ENCODE peak calls at places on chromosomes 1 and 21, in ten cellular contexts. One of them, this sample, is unnamed.
A peak's percentile ranks its signal among the peaks of the same experiment; 100 is the strongest.

GRCh38 chr1:149848340-149848771 is 51.0 kb upstream of the BOLA1 start:
- DNase-seq in upper lobe of right lung: no peak
- DNase-seq in heart left ventricle: no peak
- DNase-seq in AG04450: no peak
- DNase-seq in gastrocnemius medialis: no peak
- DNase-seq in colonic mucosa: peak; percentile 39
- DNase-seq in psoas muscle: no peak
- DNase-seq in epithelial cell of esophagus: peak; percentile 19
- DNase-seq in right atrium auricular region: no peak
- DNase-seq in NB4: peak; percentile 34
- DNase-seq in this sample: no peak

GRCh38 chr1:82837261-82837660 is 1036.5 kb downstream of the ADGRL2 start:
- DNase-seq in upper lobe of right lung: no peak
- DNase-seq in heart left ventricle: no peak
- DNase-seq in AG04450: no peak
- DNase-seq in gastrocnemius medialis: no peak
- DNase-seq in colonic mucosa: no peak
- DNase-seq in psoas muscle: no peak
- DNase-seq in epithelial cell of esophagus: peak; percentile 6
- DNase-seq in right atrium auricular region: no peak
- DNase-seq in NB4: no peak
- DNase-seq in this sample: no peak

GRCh38 chr1:77382361-77382760 is 100.5 kb downstream of the AK5 start:
- DNase-seq in upper lobe of right lung: no peak
- DNase-seq in heart left ventricle: no peak
- DNase-seq in AG04450: no peak
- DNase-seq in gastrocnemius medialis: no peak
- DNase-seq in colonic mucosa: no peak
- DNase-seq in psoas muscle: no peak
- DNase-seq in epithelial cell of esophagus: peak; percentile 14
- DNase-seq in right atrium auricular region: no peak
- DNase-seq in NB4: no peak
- DNase-seq in this sample: no peak

GRCh38 chr1:43975249-43975961 is 645 bp downstream of the ATP6V0B start:
- DNase-seq in upper lobe of right lung: peak; percentile 91
- DNase-seq in heart left ventricle: peak; percentile 80
- DNase-seq in AG04450: no peak
- DNase-seq in gastrocnemius medialis: peak; percentile 25
- DNase-seq in colonic mucosa: peak; percentile 84
- DNase-seq in psoas muscle: peak; percentile 79
- DNase-seq in epithelial cell of esophagus: peak; percentile 46
- DNase-seq in right atrium auricular region: peak; percentile 73
- DNase-seq in NB4: peak; percentile 85
- DNase-seq in this sample: no peak

GRCh38 chr1:53519412-53519811 is 60.2 kb downstream of the DMRTB1 start:
- DNase-seq in upper lobe of right lung: no peak
- DNase-seq in heart left ventricle: no peak
- DNase-seq in AG04450: no peak
- DNase-seq in gastrocnemius medialis: no peak
- DNase-seq in colonic mucosa: no peak
- DNase-seq in psoas muscle: no peak
- DNase-seq in epithelial cell of esophagus: no peak
- DNase-seq in right atrium auricular region: no peak
- DNase-seq in NB4: no peak
- DNase-seq in this sample: no peak

GRCh38 chr1:59560807-59561450 is 253.8 kb upstream of the HOOK1 start:
- DNase-seq in upper lobe of right lung: no peak
- DNase-seq in heart left ventricle: no peak
- DNase-seq in AG04450: no peak
- DNase-seq in gastrocnemius medialis: no peak
- DNase-seq in colonic mucosa: no peak
- DNase-seq in psoas muscle: no peak
- DNase-seq in epithelial cell of esophagus: no peak
- DNase-seq in right atrium auricular region: no peak
- DNase-seq in NB4: peak; percentile 90
- DNase-seq in this sample: no peak

GRCh38 chr1:94322696-94323095 is 85.3 kb upstream of the ARHGAP29 start:
- DNase-seq in upper lobe of right lung: no peak
- DNase-seq in heart left ventricle: no peak
- DNase-seq in AG04450: no peak
- DNase-seq in gastrocnemius medialis: no peak
- DNase-seq in colonic mucosa: no peak
- DNase-seq in psoas muscle: no peak
- DNase-seq in epithelial cell of esophagus: peak; percentile 51
- DNase-seq in right atrium auricular region: no peak
- DNase-seq in NB4: no peak
- DNase-seq in this sample: no peak

GRCh38 chr1:47689894-47690293 is 252.1 kb downstream of the FOXD2 start:
- DNase-seq in upper lobe of right lung: peak; percentile 18
- DNase-seq in heart left ventricle: no peak
- DNase-seq in AG04450: no peak
- DNase-seq in gastrocnemius medialis: no peak
- DNase-seq in colonic mucosa: peak; percentile 16
- DNase-seq in psoas muscle: no peak
- DNase-seq in epithelial cell of esophagus: no peak
- DNase-seq in right atrium auricular region: no peak
- DNase-seq in NB4: no peak
- DNase-seq in this sample: no peak

DNA sequence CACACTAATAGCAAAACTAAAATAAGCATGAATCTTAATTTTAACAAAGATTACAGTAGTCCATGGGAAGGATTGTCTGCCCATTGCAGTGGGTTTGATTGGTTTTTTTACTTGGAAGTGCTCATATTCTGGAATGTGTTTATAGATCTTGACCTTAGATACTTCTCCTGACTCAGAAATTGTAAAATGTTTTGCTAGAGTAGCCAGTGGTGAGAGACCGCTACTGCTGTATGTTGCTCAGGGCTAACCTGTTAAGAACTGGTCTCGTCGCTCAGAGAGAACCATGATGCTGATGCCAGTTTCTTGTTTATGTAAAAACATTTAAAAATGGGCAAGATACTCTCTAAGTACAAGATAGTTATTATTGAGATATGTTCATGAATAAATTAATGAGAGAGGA is 99.9 kb downstream of the ROR1 start:
- DNase-seq in upper lobe of right lung: no peak
- DNase-seq in heart left ventricle: no peak
- DNase-seq in AG04450: no peak
- DNase-seq in gastrocnemius medialis: no peak
- DNase-seq in colonic mucosa: no peak
- DNase-seq in psoas muscle: no peak
- DNase-seq in epithelial cell of esophagus: no peak
- DNase-seq in right atrium auricular region: no peak
- DNase-seq in NB4: no peak
- DNase-seq in this sample: no peak
- TF ChIP-seq CTCF in upper lobe of right lung: no peak
- TF ChIP-seq CTCF in heart left ventricle: no peak
- TF ChIP-seq CTCF in AG04450: no peak
- TF ChIP-seq CTCF in gastrocnemius medialis: no peak
- TF ChIP-seq CTCF in colonic mucosa: no peak
- TF ChIP-seq CTCF in psoas muscle: no peak
- TF ChIP-seq CTCF in epithelial cell of esophagus: no peak
- TF ChIP-seq CTCF in right atrium auricular region: no peak
- TF ChIP-seq CTCF in NB4: no peak
- TF ChIP-seq CTCF in this sample: no peak

DNA sequence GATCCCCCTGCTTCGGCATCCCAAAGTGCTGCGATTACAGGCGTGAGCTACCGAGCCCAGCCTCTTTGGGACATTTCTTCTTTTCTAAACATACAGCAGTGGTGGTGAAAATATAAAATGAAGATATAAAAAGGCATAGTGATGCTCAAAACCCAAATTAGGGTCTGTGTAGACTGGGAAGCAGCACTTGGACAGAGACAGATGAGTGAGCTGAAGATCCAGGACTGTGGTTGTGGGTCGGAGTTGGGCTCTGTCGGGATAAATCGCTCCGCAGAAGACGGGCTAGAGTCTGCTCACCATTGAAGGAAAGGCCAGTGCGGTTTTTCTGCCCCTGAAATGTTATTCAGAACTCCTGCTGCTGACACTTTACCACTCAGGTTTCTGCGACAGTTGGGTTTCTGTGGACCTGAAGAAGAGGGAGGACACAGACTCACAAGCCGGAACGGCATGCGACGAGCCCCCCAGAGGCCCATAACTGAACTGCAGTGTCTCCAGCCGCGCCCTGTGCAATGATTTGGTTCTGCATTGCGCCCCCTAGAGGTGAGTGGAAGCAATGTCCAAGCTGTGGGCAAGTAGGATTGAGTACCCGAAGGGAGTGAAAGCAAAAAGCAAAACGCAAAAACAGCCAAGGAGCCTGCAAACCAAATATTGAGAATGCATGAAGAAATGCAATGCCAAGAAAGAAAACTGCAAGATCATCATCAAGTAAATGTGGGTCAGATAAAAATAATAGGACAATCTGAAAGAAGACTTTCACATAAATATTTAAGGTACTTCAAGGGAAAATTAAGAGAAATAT is 66.6 kb downstream of the GABPA start:
- DNase-seq in upper lobe of right lung: peak; percentile 87
- DNase-seq in heart left ventricle: peak; percentile 87
- DNase-seq in AG04450: peak; percentile 57
- DNase-seq in gastrocnemius medialis: peak; percentile 24
- DNase-seq in colonic mucosa: peak; percentile 90
- DNase-seq in psoas muscle: peak; percentile 78
- DNase-seq in epithelial cell of esophagus: peak; percentile 85
- DNase-seq in right atrium auricular region: peak; percentile 83
- DNase-seq in NB4: peak; percentile 88
- DNase-seq in this sample: no peak
- H3K4me3 ChIP-seq in upper lobe of right lung: no peak overlapping the region
- H3K4me3 ChIP-seq in heart left ventricle: no peak overlapping the region
- H3K4me3 ChIP-seq in AG04450: no peak overlapping the region
- H3K4me3 ChIP-seq in gastrocnemius medialis: no peak overlapping the region
- H3K4me3 ChIP-seq in colonic mucosa: no peak overlapping the region
- H3K4me3 ChIP-seq in psoas muscle: no peak overlapping the region
- H3K4me3 ChIP-seq in epithelial cell of esophagus: no peak overlapping the region
- H3K4me3 ChIP-seq in right atrium auricular region: no peak overlapping the region
- H3K4me3 ChIP-seq in NB4: no peak overlapping the region
- H3K4me3 ChIP-seq in this sample: no peak overlapping the region

GRCh38 chr1:245380790-245381535 is 226.2 kb downstream of the KIF26B start:
- DNase-seq in upper lobe of right lung: no peak
- DNase-seq in heart left ventricle: no peak
- DNase-seq in AG04450: no peak
- DNase-seq in gastrocnemius medialis: no peak
- DNase-seq in colonic mucosa: no peak
- DNase-seq in psoas muscle: no peak
- DNase-seq in epithelial cell of esophagus: no peak
- DNase-seq in right atrium auricular region: no peak
- DNase-seq in NB4: no peak
- DNase-seq in this sample: no peak
- TF ChIP-seq CTCF in upper lobe of right lung: peak; percentile 21
- TF ChIP-seq CTCF in heart left ventricle: peak; percentile 27
- TF ChIP-seq CTCF in AG04450: peak; percentile 51
- TF ChIP-seq CTCF in gastrocnemius medialis: no peak
- TF ChIP-seq CTCF in colonic mucosa: no peak
- TF ChIP-seq CTCF in psoas muscle: peak; percentile 18
- TF ChIP-seq CTCF in epithelial cell of esophagus: no peak
- TF ChIP-seq CTCF in right atrium auricular region: peak; percentile 34
- TF ChIP-seq CTCF in NB4: peak; percentile 26
- TF ChIP-seq CTCF in this sample: no peak

GRCh38 chr1:92478393-92478792 is 8.3 kb downstream of the GFI1 start:
- DNase-seq in upper lobe of right lung: no peak
- DNase-seq in heart left ventricle: no peak
- DNase-seq in AG04450: no peak
- DNase-seq in gastrocnemius medialis: no peak
- DNase-seq in colonic mucosa: no peak
- DNase-seq in psoas muscle: no peak
- DNase-seq in epithelial cell of esophagus: peak; percentile 47
- DNase-seq in right atrium auricular region: no peak
- DNase-seq in NB4: peak; percentile 64
- DNase-seq in this sample: no peak
- H3K4me3 ChIP-seq in upper lobe of right lung: no peak overlapping the region
- H3K4me3 ChIP-seq in heart left ventricle: no peak overlapping the region
- H3K4me3 ChIP-seq in AG04450: no peak overlapping the region
- H3K4me3 ChIP-seq in gastrocnemius medialis: no peak overlapping the region
- H3K4me3 ChIP-seq in colonic mucosa: no peak overlapping the region
- H3K4me3 ChIP-seq in psoas muscle: no peak overlapping the region
- H3K4me3 ChIP-seq in epithelial cell of esophagus: no peak overlapping the region
- H3K4me3 ChIP-seq in right atrium auricular region: no peak overlapping the region
- H3K4me3 ChIP-seq in NB4: peak overlapping the region; percentile 99
- H3K4me3 ChIP-seq in this sample: no peak overlapping the region

GRCh38 chr21:44331209-44331608 is 8.0 kb downstream of the CFAP410 start:
- DNase-seq in upper lobe of right lung: no peak
- DNase-seq in heart left ventricle: no peak
- DNase-seq in AG04450: no peak
- DNase-seq in gastrocnemius medialis: no peak
- DNase-seq in colonic mucosa: no peak
- DNase-seq in psoas muscle: no peak
- DNase-seq in epithelial cell of esophagus: no peak
- DNase-seq in right atrium auricular region: no peak
- DNase-seq in NB4: no peak
- DNase-seq in this sample: no peak

GRCh38 chr21:44331650-44332306 is 7.4 kb downstream of the CFAP410 start:
- DNase-seq in upper lobe of right lung: no peak
- DNase-seq in heart left ventricle: no peak
- DNase-seq in AG04450: no peak
- DNase-seq in gastrocnemius medialis: no peak
- DNase-seq in colonic mucosa: no peak
- DNase-seq in psoas muscle: no peak
- DNase-seq in epithelial cell of esophagus: peak; percentile 19
- DNase-seq in right atrium auricular region: no peak
- DNase-seq in NB4: peak; percentile 36
- DNase-seq in this sample: no peak

GRCh38 chr21:44329086-44329889 is 9.9 kb downstream of the CFAP410 start:
- DNase-seq in upper lobe of right lung: no peak
- DNase-seq in heart left ventricle: no peak
- DNase-seq in AG04450: no peak
- DNase-seq in gastrocnemius medialis: no peak
- DNase-seq in colonic mucosa: no peak
- DNase-seq in psoas muscle: no peak
- DNase-seq in epithelial cell of esophagus: no peak
- DNase-seq in right atrium auricular region: no peak
- DNase-seq in NB4: no peak
- DNase-seq in this sample: no peak

GRCh38 chr21:44329971-44330681 is 9.1 kb downstream of the CFAP410 start:
- DNase-seq in upper lobe of right lung: no peak
- DNase-seq in heart left ventricle: no peak
- DNase-seq in AG04450: no peak
- DNase-seq in gastrocnemius medialis: no peak
- DNase-seq in colonic mucosa: no peak
- DNase-seq in psoas muscle: no peak
- DNase-seq in epithelial cell of esophagus: no peak
- DNase-seq in right atrium auricular region: no peak
- DNase-seq in NB4: no peak
- DNase-seq in this sample: no peak

GRCh38 chr21:44330698-44331097 is 8.5 kb downstream of the CFAP410 start:
- DNase-seq in upper lobe of right lung: no peak
- DNase-seq in heart left ventricle: no peak
- DNase-seq in AG04450: no peak
- DNase-seq in gastrocnemius medialis: no peak
- DNase-seq in colonic mucosa: no peak
- DNase-seq in psoas muscle: no peak
- DNase-seq in epithelial cell of esophagus: no peak
- DNase-seq in right atrium auricular region: no peak
- DNase-seq in NB4: no peak
- DNase-seq in this sample: no peak
- TF ChIP-seq CTCF in upper lobe of right lung: no peak
- TF ChIP-seq CTCF in heart left ventricle: no peak
- TF ChIP-seq CTCF in AG04450: no peak
- TF ChIP-seq CTCF in gastrocnemius medialis: no peak
- TF ChIP-seq CTCF in colonic mucosa: no peak
- TF ChIP-seq CTCF in psoas muscle: no peak
- TF ChIP-seq CTCF in epithelial cell of esophagus: no peak
- TF ChIP-seq CTCF in right atrium auricular region: no peak
- TF ChIP-seq CTCF in NB4: no peak
- TF ChIP-seq CTCF in this sample: no peak